ENCODE peak calls at places on chromosomes 13 and 19, in ten cellular contexts. K is HS-5; U is fibroblast of mammary gland; F is myocyte; Z is activated naive CD4-positive, alpha-beta T cell treated with anti-CD3 and anti-CD28 coated beads, Interleukin-2, amount 10 ng/mL, durations not matched to agents 7 days and 5 days; G is ureter; E is esophagus muscularis mucosa; L is GDM1; M is stimulated activated CD8-positive, alpha-beta memory T cell treated with anti-CD3 and anti-CD28 coated beads, Interleukin-2, amount 100 ng/mL, for 1 hour; V is CD8-positive, alpha-beta T cell. Y is an unnamed sample.

GRCh38 chr19:10566408-10566657 is 523 bp upstream of the KRI1 start:
- DNase-seq in V (no peak), G (no peak), L (no peak), Z (no peak), E (no peak), M (no peak), K (no peak), U (no peak), F (no peak), Y (no peak)

GRCh38 chr19:51501594-51502263 is at the start of gene SIGLEC12:
- DNase-seq in V (no peak), F (no peak), M (no peak), G (no peak), K (no peak), U (no peak), L (peak; percentile 55), E (no peak), Z (peak; percentile 32), Y (no peak)

GRCh38 chr13:113552786-113553540 is 31.6 kb upstream of the TFDP1 start:
- DNase-seq in G (peak; percentile 15), L (peak; percentile 65), Z (no peak), F (no peak), U (no peak), M (no peak), E (peak; percentile 72), K (no peak), V (no peak), Y (no peak)

GRCh38 chr19:58395220-58395978 is at the start of gene RNF225:
- DNase-seq in L (no peak), G (peak; percentile 88), M (no peak), K (no peak), E (no peak), V (no peak), Z (no peak), F (no peak), U (peak; percentile 13), Y (no peak)

GRCh38 chr13:41401371-41401770 is 56.0 kb upstream of the RGCC start:
- DNase-seq in U (no peak), F (peak; percentile 25), K (no peak), G (no peak), L (no peak), V (no peak), Z (peak; percentile 23), E (peak; percentile 89), M (no peak), Y (no peak)

GRCh38 chr19:2617393-2618165 is 84.9 kb downstream of the GNG7 start:
- DNase-seq in F (no peak), E (no peak), V (no peak), G (no peak), U (no peak), L (no peak), K (no peak), M (no peak), Z (no peak), Y (no peak)

GRCh38 chr19:11745871-11746270 is 7.1 kb upstream of the ZNF823 start:
- DNase-seq in M (no peak), G (no peak), E (no peak), F (no peak), L (no peak), Z (no peak), K (no peak), U (no peak), V (no peak), Y (no peak)

GRCh38 chr13:45402641-45403040 is 15.5 kb downstream of the SLC25A30 start:
- DNase-seq in U (no peak), F (no peak), V (no peak), G (no peak), M (no peak), L (no peak), E (no peak), K (no peak), Z (no peak), Y (no peak)

GRCh38 chr19:17949956-17950309 is 17.0 kb upstream of the KCNN1 start:
- DNase-seq in G (no peak), K (no peak), M (no peak), U (no peak), V (no peak), Z (no peak), L (no peak), F (no peak), E (no peak), Y (no peak)

GRCh38 chr13:43235028-43235427 is 211.6 kb downstream of the DNAJC15 start:
- DNase-seq in E (peak; percentile 10), L (no peak), Z (no peak), M (no peak), V (no peak), K (no peak), F (no peak), U (peak; percentile 60), G (no peak), Y (no peak)

GRCh38 chr13:102323012-102323411 is 78.8 kb downstream of the FGF14 start:
- DNase-seq in M (no peak), L (no peak), G (no peak), K (no peak), U (no peak), F (no peak), V (no peak), E (no peak), Z (no peak), Y (no peak)

GRCh38 chr19:6613711-6614110 is 22.8 kb upstream of the CD70 start:
- DNase-seq in V (no peak), U (peak; percentile 74), K (no peak), G (no peak), Z (no peak), E (no peak), M (no peak), F (no peak), L (no peak), Y (no peak)

GRCh38 chr19:955803-956746 is 28.1 kb upstream of the WDR18 start:
- DNase-seq in F (no peak), K (no peak), E (no peak), V (no peak), M (no peak), G (no peak), Z (no peak), L (no peak), U (no peak), Y (no peak)

GRCh38 chr19:29375429-29376093 is 150.2 kb upstream of the VSTM2B start:
- DNase-seq in U (no peak), G (peak; percentile 14), F (no peak), Z (no peak), E (no peak), L (no peak), M (no peak), V (no peak), K (no peak), Y (no peak)

GRCh38 chr13:39016789-39017188 is 21.1 kb downstream of the PROSER1 start:
- DNase-seq in Z (peak; percentile 31), K (no peak), L (no peak), U (peak; percentile 35), F (peak; percentile 40), E (no peak), G (no peak), M (no peak), V (no peak), Y (no peak)

GRCh38 chr19:57241181-57241580 is 749 bp downstream of the ZNF805 start:
- DNase-seq in U (peak; percentile 33), L (no peak), Z (no peak), K (no peak), M (no peak), V (no peak), G (no peak), F (peak; percentile 9), E (peak; percentile 4), Y (no peak)

GRCh38 chr19:39390759-39391592 is at the start of the genes MED29 and PAF1:
- DNase-seq in Z (peak; percentile 98), E (peak; percentile 100), G (peak; percentile 99), V (peak; percentile 91), M (peak; percentile 84), L (peak; percentile 99), U (peak; percentile 100), K (peak; percentile 99), F (peak; percentile 100), Y (peak; percentile 98)

Y was measured in GM04503.